ENCODE peak calls at places on chromosomes 16 and 17, in five cellular contexts. A is cardiac muscle cell, P is A549, Z is AG04450, O is Peyer's patch. S is an unnamed sample.

GRCh38 chr17:44220211-44221071 is 966 bp upstream of the UBTF start:
- DNase-seq in A (peak; percentile 68), P (no peak), Z (no peak), O (peak; percentile 74), S (peak; percentile 35)

GRCh38 chr16:73846292-73846849 is 450.2 kb upstream of the PSMD7 start:
- DNase-seq in A (peak; percentile 42), P (no peak), Z (no peak), O (no peak), S (peak; percentile 45)

GRCh38 chr17:13437966-13438779 is 163.6 kb downstream of the HS3ST3A1 start:
- DNase-seq in A (no peak), P (no peak), Z (no peak), O (no peak), S (peak; percentile 43)

GRCh38 chr16:85421338-85422123 is 191.6 kb upstream of the GSE1 start:
- DNase-seq in A (no peak), P (no peak), Z (no peak), O (no peak), S (peak; percentile 20)

GRCh38 chr17:81012574-81013447 is 21.2 kb downstream of the CHMP6 start:
- DNase-seq in A (no peak), P (no peak), Z (no peak), O (no peak), S (no peak)

GRCh38 chr17:17366941-17367885 is 64.0 kb downstream of the NT5M start:
- DNase-seq in A (no peak), P (no peak), Z (no peak), O (no peak), S (peak; percentile 17)

GRCh38 chr17:48542956-48543853 is 1.7 kb downstream of the HOXB2 start:
- DNase-seq in A (peak; percentile 67), P (peak; percentile 79), Z (no peak), O (peak; percentile 84), S (peak; percentile 75)

GRCh38 chr17:41895617-41896016 is 23.1 kb downstream of the ACLY start:
- DNase-seq in A (no peak), P (no peak), Z (no peak), O (no peak), S (no peak)

GRCh38 chr17:59311051-59311468 is 20.4 kb upstream of the YPEL2 start:
- DNase-seq in A (peak; percentile 77), P (peak; percentile 63), Z (no peak), O (no peak), S (peak; percentile 19)

GRCh38 chr16:85274501-85274900 is 162.2 kb upstream of the CIBAR2 start:
- DNase-seq in A (no peak), P (no peak), Z (no peak), O (no peak), S (no peak)

GRCh38 chr17:59972778-59973177 is 8.2 kb upstream of the RNFT1 start:
- DNase-seq in A (no peak), P (no peak), Z (no peak), O (no peak), S (no peak)

GRCh38 chr17:46851029-46851741 is at the start of gene WNT9B:
- DNase-seq in A (peak; percentile 79), P (peak; percentile 54), Z (no peak), O (peak; percentile 87), S (peak; percentile 51)

GRCh38 chr17:45131616-45132301 is 556 bp downstream of the PLCD3 start:
- DNase-seq in A (peak; percentile 73), P (no peak), Z (no peak), O (peak; percentile 70), S (peak; percentile 86)

GRCh38 chr16:47065766-47066688 is 77.7 kb downstream of the NETO2 start:
- DNase-seq in A (no peak), P (no peak), Z (no peak), O (no peak), S (no peak)

GRCh38 chr17:77836557-77837041 is 121.9 kb upstream of the TNRC6C start:
- DNase-seq in A (no peak), P (no peak), Z (no peak), O (peak; percentile 20), S (no peak)

GRCh38 chr17:68763551-68763950 is 162.4 kb upstream of the FAM20A start:
- DNase-seq in A (no peak), P (no peak), Z (no peak), O (no peak), S (no peak)

GRCh38 chr17:72334205-72334604 is 213.4 kb downstream of the SOX9 start:
- DNase-seq in A (no peak), P (no peak), Z (peak; percentile 60), O (no peak), S (no peak)
- TF ChIP-seq CTCF in A (no peak), P (no peak), Z (peak; percentile 50), O (no peak), S (no peak)

GRCh38 chr17:82105882-82106696 is 8.1 kb upstream of the FASN start:
- DNase-seq in A (peak; percentile 73), P (peak; percentile 88), Z (no peak), O (peak; percentile 78), S (peak; percentile 78)
- TF ChIP-seq CTCF in A (peak; percentile 40), P (no peak), Z (peak; percentile 45), O (no peak), S (peak; percentile 36)

DNA sequence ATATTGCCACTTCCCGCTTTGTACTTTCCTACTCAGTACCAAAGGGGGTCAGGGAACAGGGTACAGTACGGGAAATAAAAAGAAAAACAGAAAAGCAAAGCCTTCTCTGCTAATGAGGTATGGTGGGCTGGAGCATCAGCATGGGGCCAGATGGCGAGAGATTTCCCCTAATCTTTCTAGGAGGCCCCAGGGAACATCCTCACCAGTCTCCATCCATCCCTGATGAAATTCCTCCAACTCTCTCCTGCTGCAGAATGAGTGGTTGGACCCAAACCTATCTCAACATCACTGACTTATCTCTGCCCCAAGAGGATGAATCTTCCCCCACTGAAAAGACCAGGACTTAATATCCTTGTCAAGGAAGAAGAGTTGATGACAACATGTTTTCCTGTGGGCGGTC is 185.6 kb downstream of the C16orf78 start:
- DNase-seq in A (no peak), P (no peak), Z (no peak), O (no peak), S (no peak)
- TF ChIP-seq CTCF in A (no peak), P (no peak), Z (no peak), O (no peak), S (no peak)

GRCh38 chr16:17831330-17831729 is 360.6 kb upstream of the XYLT1 start:
- DNase-seq in A (no peak), P (no peak), Z (no peak), O (no peak), S (no peak)
- TF ChIP-seq CTCF in A (no peak), P (no peak), Z (peak; percentile 11), O (no peak), S (peak; percentile 44)

GRCh38 chr16:83100679-83101078 is 473.9 kb downstream of the CDH13 start:
- DNase-seq in A (no peak), P (no peak), Z (no peak), O (no peak), S (no peak)

GRCh38 chr16:83098536-83098935 is 471.8 kb downstream of the CDH13 start:
- DNase-seq in A (no peak), P (no peak), Z (no peak), O (no peak), S (no peak)

DNA sequence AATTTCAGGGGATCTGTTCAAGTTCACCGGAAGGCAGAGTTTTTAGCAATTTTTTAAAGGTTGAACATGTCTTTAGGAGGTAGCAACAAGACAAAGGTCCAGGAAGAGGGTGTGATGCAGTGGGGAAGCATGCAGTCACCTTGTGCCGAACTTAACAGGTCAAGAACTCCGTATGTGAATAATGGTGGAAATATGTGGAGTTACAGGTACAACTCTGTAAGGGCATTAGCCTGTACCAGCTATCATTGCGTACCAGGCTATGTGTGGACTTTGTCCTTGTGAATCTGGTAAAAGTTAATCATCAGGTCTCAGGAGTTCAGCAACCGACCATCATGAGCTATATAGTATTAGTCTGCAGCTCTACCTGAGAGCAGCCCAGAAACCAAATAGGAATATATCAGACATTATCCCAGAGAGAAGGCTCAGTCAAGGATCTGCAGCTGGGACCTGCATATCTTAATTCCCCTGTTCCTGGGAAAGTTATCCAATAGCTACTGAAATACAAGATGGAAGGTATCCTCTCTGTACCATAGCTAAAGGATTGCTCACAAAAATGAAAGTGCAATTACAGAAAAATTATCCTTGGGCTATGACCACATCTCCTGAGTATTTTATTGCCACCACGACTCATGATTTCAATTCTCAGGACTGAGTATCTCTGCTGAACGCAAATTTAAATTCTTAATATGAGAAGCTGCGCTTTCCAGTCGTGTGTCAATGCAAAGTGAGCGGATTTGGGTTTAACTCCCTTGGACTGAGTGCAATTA is 469.3 kb downstream of the CDH13 start:
- DNase-seq in A (no peak), P (no peak), Z (no peak), O (no peak), S (no peak)
- TF ChIP-seq CTCF in A (no peak), P (no peak), Z (no peak), O (no peak), S (no peak)

GRCh38 chr17:34637548-34638525 is 58.5 kb downstream of the TMEM132E start:
- DNase-seq in A (peak; percentile 86), P (peak; percentile 71), Z (peak; percentile 18), O (peak; percentile 80), S (peak; percentile 89)
- TF ChIP-seq CTCF in A (peak; percentile 91), P (peak; percentile 79), Z (peak; percentile 79), O (peak; percentile 74), S (peak; percentile 84)

DNA sequence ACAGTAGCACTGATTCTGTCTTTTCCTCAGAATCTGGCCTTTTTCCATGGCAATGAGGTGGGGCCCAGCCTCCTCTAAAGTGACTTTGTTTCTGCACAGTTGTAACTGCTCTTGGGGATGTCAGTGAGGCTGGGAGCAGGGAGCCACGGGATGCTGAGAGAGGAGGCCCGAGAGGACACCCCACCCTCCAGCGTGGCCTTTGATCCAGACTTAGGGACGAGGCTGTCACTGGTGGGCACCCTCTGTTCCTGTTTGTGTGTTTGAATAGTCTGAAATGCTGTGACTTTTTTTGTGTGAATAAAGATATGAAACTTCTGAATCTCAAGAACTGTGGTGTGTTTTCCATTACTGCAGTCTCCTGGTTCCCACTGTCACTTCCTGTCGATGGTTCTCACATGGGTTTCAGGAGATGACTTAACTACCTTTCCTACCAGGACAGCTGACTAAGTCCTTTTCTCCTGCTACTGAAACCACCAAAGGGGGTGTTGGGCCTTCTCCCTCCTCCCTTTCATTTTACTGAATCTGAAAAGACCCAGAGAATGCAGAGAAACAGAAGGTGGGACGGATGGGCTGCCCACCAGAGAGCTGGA is 18.6 kb downstream of the KCTD2 start:
- DNase-seq in A (no peak), P (no peak), Z (no peak), O (no peak), S (no peak)
- TF ChIP-seq CTCF in A (no peak), P (no peak), Z (no peak), O (no peak), S (no peak)

S was measured in glutamatergic neuron.